ENCODE peak calls at places on chromosome 15, in six cellular contexts. One of them, this sample, is unnamed.

GRCh38 chr15:97993310-97993738 is 32.8 kb downstream of the ARRDC4 start:
- DNase-seq in GM23248: peak
- DNase-seq in A549: no peak
- DNase-seq in A673: peak
- DNase-seq in adrenal gland: peak
- DNase-seq in psoas muscle: no peak
- DNase-seq in this sample: peak

GRCh38 chr15:100520132-100520921 is 8.4 kb downstream of the CERS3 start:
- DNase-seq in psoas muscle: no peak
- DNase-seq in adrenal gland: no peak
- DNase-seq in A673: no peak
- DNase-seq in GM23248: no peak
- DNase-seq in A549: no peak
- DNase-seq in this sample: no peak

GRCh38 chr15:101022306-101022705 is 103.1 kb downstream of the LRRK1 start:
- DNase-seq in GM23248: no peak
- DNase-seq in A549: no peak
- DNase-seq in adrenal gland: no peak
- DNase-seq in psoas muscle: no peak
- DNase-seq in A673: no peak
- DNase-seq in this sample: no peak

GRCh38 chr15:60370105-60370803 is 27.5 kb downstream of the ANXA2 start:
- DNase-seq in A549: no peak
- DNase-seq in GM23248: peak
- DNase-seq in adrenal gland: peak
- DNase-seq in psoas muscle: no peak
- DNase-seq in A673: no peak
- DNase-seq in this sample: peak

GRCh38 chr15:23422946-23423708 is 23.9 kb downstream of the GOLGA6L2 start:
- DNase-seq in A549: no peak
- DNase-seq in psoas muscle: peak
- DNase-seq in A673: no peak
- DNase-seq in GM23248: peak
- DNase-seq in adrenal gland: peak
- DNase-seq in this sample: peak

GRCh38 chr15:64792282-64792681 is 16.9 kb upstream of the RBPMS2 start:
- DNase-seq in A673: no peak
- DNase-seq in psoas muscle: no peak
- DNase-seq in A549: no peak
- DNase-seq in adrenal gland: no peak
- DNase-seq in GM23248: peak
- DNase-seq in this sample: peak

GRCh38 chr15:80367661-80368060 is 36.5 kb upstream of the ARNT2 start:
- DNase-seq in A549: no peak
- DNase-seq in psoas muscle: no peak
- DNase-seq in A673: no peak
- DNase-seq in GM23248: no peak
- DNase-seq in adrenal gland: no peak
- DNase-seq in this sample: no peak

GRCh38 chr15:75431682-75432081 is 19.8 kb downstream of the SIN3A start:
- DNase-seq in psoas muscle: no peak
- DNase-seq in A673: no peak
- DNase-seq in A549: no peak
- DNase-seq in GM23248: no peak
- DNase-seq in adrenal gland: no peak
- DNase-seq in this sample: no peak

GRCh38 chr15:27692438-27692837 is 406.7 kb downstream of the OCA2 start:
- DNase-seq in GM23248: no peak
- DNase-seq in adrenal gland: no peak
- DNase-seq in psoas muscle: no peak
- DNase-seq in A549: no peak
- DNase-seq in A673: no peak
- DNase-seq in this sample: no peak

GRCh38 chr15:56759450-56759845 is 26.1 kb upstream of the ZNF280D start:
- DNase-seq in A549: no peak
- DNase-seq in adrenal gland: peak
- DNase-seq in GM23248: peak
- DNase-seq in psoas muscle: peak
- DNase-seq in A673: peak
- DNase-seq in this sample: peak

GRCh38 chr15:61383421-61383820 is 154.3 kb upstream of the RORA start:
- DNase-seq in psoas muscle: no peak
- DNase-seq in adrenal gland: no peak
- DNase-seq in A549: no peak
- DNase-seq in GM23248: peak
- DNase-seq in A673: no peak
- DNase-seq in this sample: no peak

GRCh38 chr15:65246939-65247338 is 35.7 kb upstream of the CILP start:
- DNase-seq in psoas muscle: no peak
- DNase-seq in A673: no peak
- DNase-seq in A549: no peak
- DNase-seq in adrenal gland: no peak
- DNase-seq in GM23248: no peak
- DNase-seq in this sample: no peak

GRCh38 chr15:62262305-62262941 is 97.3 kb upstream of the C2CD4B start:
- DNase-seq in GM23248: no peak
- DNase-seq in psoas muscle: no peak
- DNase-seq in A673: no peak
- DNase-seq in adrenal gland: no peak
- DNase-seq in A549: no peak
- DNase-seq in this sample: no peak

GRCh38 chr15:32870240-32871033 is 152.6 kb downstream of the GREM1 start:
- DNase-seq in adrenal gland: no peak
- DNase-seq in A673: peak
- DNase-seq in GM23248: peak
- DNase-seq in A549: no peak
- DNase-seq in psoas muscle: no peak
- DNase-seq in this sample: peak

GRCh38 chr15:70701891-70702568 is 61.3 kb downstream of the UACA start:
- DNase-seq in GM23248: peak
- DNase-seq in A549: peak
- DNase-seq in psoas muscle: peak
- DNase-seq in A673: peak
- DNase-seq in adrenal gland: peak
- DNase-seq in this sample: peak

GRCh38 chr15:57559875-57560274 is 31.8 kb upstream of the MYZAP start:
- DNase-seq in adrenal gland: peak
- DNase-seq in psoas muscle: peak
- DNase-seq in GM23248: peak
- DNase-seq in A549: peak
- DNase-seq in A673: peak
- DNase-seq in this sample: peak

GRCh38 chr15:64284037-64284436 is 71.9 kb downstream of the CSNK1G1 start:
- DNase-seq in adrenal gland: no peak
- DNase-seq in A673: no peak
- DNase-seq in A549: no peak
- DNase-seq in psoas muscle: no peak
- DNase-seq in GM23248: peak
- DNase-seq in this sample: no peak

GRCh38 chr15:89665449-89666146 is 10.3 kb upstream of the KIF7 start:
- DNase-seq in adrenal gland: peak
- DNase-seq in A549: peak
- DNase-seq in A673: peak
- DNase-seq in GM23248: peak
- DNase-seq in psoas muscle: peak
- DNase-seq in this sample: peak

GRCh38 chr15:60589253-60589652 is 110.3 kb upstream of the ICE2 start:
- DNase-seq in adrenal gland: peak
- DNase-seq in GM23248: no peak
- DNase-seq in A673: no peak
- DNase-seq in A549: no peak
- DNase-seq in psoas muscle: no peak
- DNase-seq in this sample: no peak

GRCh38 chr15:58748787-58749531 is 548 bp downstream of the ADAM10 start:
- DNase-seq in GM23248: peak
- DNase-seq in adrenal gland: peak
- DNase-seq in psoas muscle: peak
- DNase-seq in A549: peak
- DNase-seq in A673: peak
- DNase-seq in this sample: peak

GRCh38 chr15:64897345-64897985 is 14.2 kb upstream of the ANKDD1A start:
- DNase-seq in A673: no peak
- DNase-seq in adrenal gland: peak
- DNase-seq in psoas muscle: peak
- DNase-seq in A549: no peak
- DNase-seq in GM23248: peak
- DNase-seq in this sample: peak

GRCh38 chr15:87547470-87548181 is 708.9 kb downstream of the NTRK3 start:
- DNase-seq in adrenal gland: no peak
- DNase-seq in GM23248: peak
- DNase-seq in psoas muscle: no peak
- DNase-seq in A549: no peak
- DNase-seq in A673: no peak
- DNase-seq in this sample: no peak

GRCh38 chr15:92624401-92624991 is 31.1 kb downstream of the FAM174B start:
- DNase-seq in A549: no peak
- DNase-seq in psoas muscle: peak
- DNase-seq in adrenal gland: peak
- DNase-seq in GM23248: peak
- DNase-seq in A673: no peak
- DNase-seq in this sample: no peak

DNA sequence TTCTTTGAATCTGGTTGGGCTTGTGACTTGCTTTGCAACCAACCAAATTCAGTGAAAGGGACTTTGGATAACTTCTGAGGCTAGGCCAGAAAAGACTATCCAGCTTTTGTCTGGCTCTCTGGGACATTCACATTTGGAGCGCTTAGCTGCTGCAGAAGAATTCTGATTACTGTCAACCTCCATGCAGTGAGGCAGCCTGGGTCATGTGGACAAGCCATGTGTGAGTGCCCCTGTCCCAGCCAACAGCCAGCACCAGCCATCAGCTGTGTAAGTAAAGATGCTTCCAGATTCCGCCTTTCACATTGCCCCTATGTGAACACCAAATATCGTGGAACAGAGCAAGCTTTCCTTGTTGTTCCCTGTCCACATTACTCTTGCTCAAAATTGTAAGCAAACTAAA is 12.9 kb upstream of the TNFAIP8L3 start:
- DNase-seq in A549: no peak
- DNase-seq in adrenal gland: no peak
- DNase-seq in A673: no peak
- DNase-seq in psoas muscle: no peak
- DNase-seq in GM23248: no peak
- DNase-seq in this sample: no peak
- H3K27ac ChIP-seq in A549: no peak
- H3K27ac ChIP-seq in adrenal gland: peak
- H3K27ac ChIP-seq in A673: no peak
- H3K27ac ChIP-seq in psoas muscle: no peak
- H3K27ac ChIP-seq in GM23248: no peak
- H3K27ac ChIP-seq in this sample: no peak

GRCh38 chr15:66658855-66659254 is 43.2 kb upstream of the SMAD6 start:
- DNase-seq in A549: no peak
- DNase-seq in A673: no peak
- DNase-seq in adrenal gland: no peak
- DNase-seq in GM23248: no peak
- DNase-seq in psoas muscle: no peak
- DNase-seq in this sample: no peak
- H3K27ac ChIP-seq in A549: no peak
- H3K27ac ChIP-seq in A673: peak
- H3K27ac ChIP-seq in adrenal gland: no peak
- H3K27ac ChIP-seq in GM23248: no peak
- H3K27ac ChIP-seq in psoas muscle: no peak
- H3K27ac ChIP-seq in this sample: no peak

GRCh38 chr15:46703871-46704637 is 1013.3 kb upstream of the SEMA6D start:
- DNase-seq in GM23248: no peak
- DNase-seq in A549: no peak
- DNase-seq in adrenal gland: no peak
- DNase-seq in psoas muscle: no peak
- DNase-seq in A673: no peak
- DNase-seq in this sample: no peak
- H3K27ac ChIP-seq in GM23248: no peak
- H3K27ac ChIP-seq in A549: no peak
- H3K27ac ChIP-seq in adrenal gland: no peak
- H3K27ac ChIP-seq in psoas muscle: no peak
- H3K27ac ChIP-seq in A673: no peak
- H3K27ac ChIP-seq in this sample: no peak

GRCh38 chr15:40846846-40847224 is 3.0 kb downstream of the SPINT1 start:
- DNase-seq in A549: no peak
- DNase-seq in A673: no peak
- DNase-seq in GM23248: peak
- DNase-seq in psoas muscle: no peak
- DNase-seq in adrenal gland: no peak
- DNase-seq in this sample: peak
- H3K27ac ChIP-seq in A549: peak
- H3K27ac ChIP-seq in A673: no peak
- H3K27ac ChIP-seq in GM23248: no peak
- H3K27ac ChIP-seq in psoas muscle: no peak
- H3K27ac ChIP-seq in adrenal gland: no peak
- H3K27ac ChIP-seq in this sample: peak

DNA sequence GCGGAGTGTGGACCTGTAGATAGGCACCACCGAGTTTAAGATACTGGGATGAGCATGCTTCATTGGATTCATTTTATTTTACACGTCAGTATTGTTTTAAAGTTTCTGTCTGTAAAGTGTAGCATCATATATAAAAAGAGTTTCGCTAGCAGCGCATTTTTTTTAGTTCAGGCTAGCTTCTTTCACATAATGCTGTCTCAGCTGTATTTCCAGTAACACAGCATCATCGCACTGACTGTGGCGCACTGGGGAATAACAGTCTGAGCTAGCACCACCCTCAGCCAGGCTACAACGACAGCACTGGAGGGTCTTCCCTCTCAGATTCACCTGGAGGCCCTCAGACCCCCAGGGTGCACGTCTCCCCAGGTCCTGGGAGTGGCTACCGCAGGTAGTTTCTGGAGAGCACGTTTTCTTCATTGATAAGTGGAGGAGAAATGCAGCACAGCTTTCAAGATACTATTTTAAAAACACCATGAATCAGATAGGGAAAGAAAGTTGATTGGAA is 29.5 kb downstream of the SYNM start:
- DNase-seq in GM23248: no peak
- DNase-seq in psoas muscle: no peak
- DNase-seq in A673: no peak
- DNase-seq in adrenal gland: no peak
- DNase-seq in A549: no peak
- DNase-seq in this sample: no peak
- H3K27ac ChIP-seq in GM23248: no peak
- H3K27ac ChIP-seq in psoas muscle: peak
- H3K27ac ChIP-seq in A673: no peak
- H3K27ac ChIP-seq in adrenal gland: no peak
- H3K27ac ChIP-seq in A549: no peak
- H3K27ac ChIP-seq in this sample: peak

GRCh38 chr15:78070049-78070698 is 7.3 kb downstream of the TBC1D2B start:
- DNase-seq in psoas muscle: no peak
- DNase-seq in GM23248: no peak
- DNase-seq in adrenal gland: no peak
- DNase-seq in A549: no peak
- DNase-seq in A673: no peak
- DNase-seq in this sample: peak
- H3K27ac ChIP-seq in psoas muscle: peak
- H3K27ac ChIP-seq in GM23248: peak
- H3K27ac ChIP-seq in adrenal gland: peak
- H3K27ac ChIP-seq in A549: peak
- H3K27ac ChIP-seq in A673: peak
- H3K27ac ChIP-seq in this sample: peak

GRCh38 chr15:68025860-68026424 is 28.2 kb upstream of the PIAS1 start:
- DNase-seq in A549: no peak
- DNase-seq in adrenal gland: no peak
- DNase-seq in psoas muscle: no peak
- DNase-seq in A673: no peak
- DNase-seq in GM23248: no peak
- DNase-seq in this sample: no peak
- H3K27ac ChIP-seq in A549: no peak
- H3K27ac ChIP-seq in adrenal gland: no peak
- H3K27ac ChIP-seq in psoas muscle: no peak
- H3K27ac ChIP-seq in A673: no peak
- H3K27ac ChIP-seq in GM23248: no peak
- H3K27ac ChIP-seq in this sample: no peak

GRCh38 chr15:96350884-96351639 is 20.6 kb downstream of the NR2F2 start:
- DNase-seq in A549: no peak
- DNase-seq in psoas muscle: no peak
- DNase-seq in A673: no peak
- DNase-seq in adrenal gland: no peak
- DNase-seq in GM23248: no peak
- DNase-seq in this sample: no peak
- H3K27ac ChIP-seq in A549: no peak
- H3K27ac ChIP-seq in psoas muscle: no peak
- H3K27ac ChIP-seq in A673: peak
- H3K27ac ChIP-seq in adrenal gland: peak
- H3K27ac ChIP-seq in GM23248: no peak
- H3K27ac ChIP-seq in this sample: no peak